ENCODE peak calls at places on chromosome X, in seven cellular contexts. S is SW480; Y is AG08396; L is naive B cell; Z is left ventricle myocardium superior; G is ecto neural progenitor cell; E is stimulated activated CD4-positive, alpha-beta T cell treated with anti-CD3 and anti-CD28 coated beads, Interleukin-1b, Interleukin-23, amount 100 ng/mL, for 1 hour. O is an unnamed sample.

GRCh38 chrX:134679226-134679625 is 21.0 kb upstream of the PLAC1 start:
- DNase-seq in S (no peak), Y (no peak), L (no peak), Z (no peak), G (no peak), E (no peak), O (no peak)

GRCh38 chrX:54560411-54560810 is 30.4 kb downstream of the GNL3L start:
- DNase-seq in S (no peak), Y (no peak), L (no peak), Z (no peak), G (no peak), E (no peak), O (no peak)

GRCh38 chrX:17860179-17860780 is 818 bp downstream of the RAI2 start:
- DNase-seq in S (peak; percentile 6), Y (peak; percentile 36), L (no peak), Z (peak; percentile 41), G (no peak), E (no peak), O (no peak)

GRCh38 chrX:41024755-41025154 is 60.5 kb upstream of the USP9X start:
- DNase-seq in S (no peak), Y (no peak), L (no peak), Z (no peak), G (no peak), E (no peak), O (no peak)

GRCh38 chrX:133937022-133937421 is 48.4 kb downstream of the GPC3 start:
- DNase-seq in S (no peak), Y (no peak), L (no peak), Z (no peak), G (no peak), E (no peak), O (no peak)

GRCh38 chrX:1488141-1488540 is 35.4 kb upstream of the ASMTL start:
- DNase-seq in S (no peak), Y (no peak), L (no peak), Z (no peak), G (peak; percentile 32), E (no peak), O (no peak)

GRCh38 chrX:9392445-9392844 is 72.4 kb upstream of the TBL1X start:
- DNase-seq in S (no peak), Y (no peak), L (no peak), Z (no peak), G (no peak), E (no peak), O (no peak)

GRCh38 chrX:87580862-87581261 is 63.3 kb downstream of the KLHL4 start:
- DNase-seq in S (no peak), Y (no peak), L (no peak), Z (no peak), G (no peak), E (no peak), O (no peak)

GRCh38 chrX:109374276-109374960 is 107.5 kb downstream of the GUCY2F start:
- DNase-seq in S (no peak), Y (no peak), L (no peak), Z (no peak), G (no peak), E (no peak), O (no peak)

GRCh38 chrX:13662537-13662841 is 9.5 kb downstream of the TCEANC start:
- DNase-seq in S (no peak), Y (no peak), L (no peak), Z (no peak), G (no peak), E (no peak), O (no peak)

GRCh38 chrX:115565888-115566287 is 4.9 kb downstream of the PLS3 start:
- DNase-seq in S (no peak), Y (no peak), L (no peak), Z (no peak), G (no peak), E (no peak), O (no peak)

GRCh38 chrX:39519213-39519544 is 578.6 kb downstream of the BCOR start:
- DNase-seq in S (no peak), Y (no peak), L (no peak), Z (no peak), G (no peak), E (no peak), O (peak; percentile 32)

GRCh38 chrX:106564986-106565385 is 46.8 kb upstream of the RADX start:
- DNase-seq in S (no peak), Y (no peak), L (no peak), Z (no peak), G (no peak), E (no peak), O (no peak)

GRCh38 chrX:25295466-25295865 is 279.7 kb upstream of the ARX start:
- DNase-seq in S (no peak), Y (no peak), L (no peak), Z (no peak), G (no peak), E (no peak), O (peak; percentile 1)

GRCh38 chrX:110182865-110183264 is 135.0 kb downstream of the AMMECR1 start:
- DNase-seq in S (no peak), Y (no peak), L (no peak), Z (no peak), G (no peak), E (no peak), O (no peak)

GRCh38 chrX:27555514-27555913 is 34.6 kb upstream of the DCAF8L2 start:
- DNase-seq in S (peak; percentile 21), Y (no peak), L (no peak), Z (no peak), G (no peak), E (no peak), O (no peak)

GRCh38 chrX:153778684-153779101 is 2.1 kb upstream of the SRPK3 start:
- DNase-seq in S (no peak), Y (no peak), L (no peak), Z (no peak), G (no peak), E (no peak), O (no peak)

GRCh38 chrX:118756111-118756510 is 28.7 kb downstream of the IL13RA1 start:
- DNase-seq in S (no peak), Y (no peak), L (no peak), Z (no peak), G (no peak), E (no peak), O (no peak)

GRCh38 chrX:133444952-133445831 is 29.9 kb upstream of the GPC4 start:
- DNase-seq in S (peak; percentile 64), Y (no peak), L (no peak), Z (no peak), G (peak; percentile 52), E (no peak), O (no peak)

GRCh38 chrX:152923599-152923998 is 25.7 kb downstream of the ZNF185 start:
- DNase-seq in S (no peak), Y (no peak), L (no peak), Z (no peak), G (no peak), E (no peak), O (no peak)

GRCh38 chrX:16465081-16465876 is 184.7 kb upstream of the S100G start:
- DNase-seq in S (peak; percentile 36), Y (no peak), L (no peak), Z (no peak), G (no peak), E (no peak), O (no peak)

GRCh38 chrX:153782324-153782723 is 1.5 kb downstream of the SRPK3 start:
- DNase-seq in S (no peak), Y (no peak), L (no peak), Z (no peak), G (no peak), E (no peak), O (peak; percentile 33)

GRCh38 chrX:18889346-18889745 is 94.6 kb downstream of the PHKA2 start:
- DNase-seq in S (no peak), Y (no peak), L (no peak), Z (no peak), G (no peak), E (no peak), O (no peak)

GRCh38 chrX:74421181-74422028 is at the start of gene SLC16A2:
- DNase-seq in S (peak; percentile 64), Y (peak; percentile 85), L (peak; percentile 12), Z (peak; percentile 79), G (peak; percentile 75), E (no peak), O (peak; percentile 57)

GRCh38 chrX:111492085-111492484 is 19.4 kb upstream of the SERTM2 start:
- DNase-seq in S (no peak), Y (no peak), L (no peak), Z (no peak), G (no peak), E (no peak), O (no peak)

GRCh38 chrX:23784487-23785301 is 1.7 kb downstream of the SAT1 start:
- DNase-seq in S (no peak), Y (peak; percentile 52), L (peak; percentile 51), Z (no peak), G (no peak), E (no peak), O (no peak)

GRCh38 chrX:31508338-31508737 is 436.5 kb upstream of the FTHL17 start:
- DNase-seq in S (no peak), Y (peak; percentile 5), L (no peak), Z (no peak), G (no peak), E (no peak), O (no peak)

GRCh38 chrX:68438575-68438974 is 5.3 kb upstream of the OPHN1 start:
- DNase-seq in S (no peak), Y (no peak), L (no peak), Z (no peak), G (no peak), E (no peak), O (no peak)

GRCh38 chrX:129599996-129600395 is 54.8 kb downstream of the APLN start:
- DNase-seq in S (no peak), Y (no peak), L (no peak), Z (no peak), G (no peak), E (no peak), O (no peak)

GRCh38 chrX:10900585-10901289 is 210.4 kb upstream of the HCCS start:
- DNase-seq in S (peak; percentile 11), Y (no peak), L (no peak), Z (no peak), G (no peak), E (no peak), O (no peak)

GRCh38 chrX:6777211-6778002 is 242.5 kb upstream of the VCX3A start:
- DNase-seq in S (no peak), Y (no peak), L (no peak), Z (no peak), G (no peak), E (no peak), O (no peak)

GRCh38 chrX:110851780-110852179 is 56.2 kb upstream of the CHRDL1 start:
- DNase-seq in S (peak; percentile 2), Y (no peak), L (no peak), Z (no peak), G (no peak), E (no peak), O (no peak)

GRCh38 chrX:129361566-129361965 is 161.7 kb downstream of the SMARCA1 start:
- DNase-seq in S (no peak), Y (no peak), L (no peak), Z (no peak), G (no peak), E (no peak), O (no peak)

GRCh38 chrX:50618788-50619558 is 148.3 kb upstream of the DGKK start:
- DNase-seq in S (no peak), Y (no peak), L (no peak), Z (no peak), G (no peak), E (no peak), O (no peak)

GRCh38 chrX:81377329-81377728 is 175.4 kb downstream of the SH3BGRL start:
- DNase-seq in S (peak; percentile 1), Y (peak; percentile 7), L (no peak), Z (no peak), G (no peak), E (no peak), O (no peak)

GRCh38 chrX:25442501-25442900 is 426.7 kb upstream of the ARX start:
- DNase-seq in S (peak; percentile 5), Y (no peak), L (no peak), Z (no peak), G (no peak), E (no peak), O (peak; percentile 1)

GRCh38 chrX:150729956-150730355 is 36.8 kb downstream of the MTMR1 start:
- DNase-seq in S (no peak), Y (no peak), L (no peak), Z (no peak), G (no peak), E (no peak), O (no peak)

GRCh38 chrX:134452591-134452990 is 7.4 kb upstream of the HPRT1 start:
- DNase-seq in S (peak; percentile 18), Y (no peak), L (no peak), Z (no peak), G (no peak), E (no peak), O (no peak)

O was measured in cerebellum.